ENCODE peak calls at places on chromosomes 11 and 22, in nine cellular contexts. N is stimulated activated CD4-positive, alpha-beta T cell treated with anti-CD3 and anti-CD28 coated beads, Interleukin-2, amount 100 ng/mL, for 24 hours; K is activated naive CD4-positive, alpha-beta T cell treated with Interleukin-2 at 50 U/mL for 16 hours; S is HTR-8/SVneo; R is kidney tubule cell; L is OCI-LY7; D is A172; V is germinal center; B is astrocyte of the spinal cord. I is an unnamed sample.

GRCh38 chr11:68783216-68783821 is 32.0 kb upstream of the TESMIN start:
- DNase-seq in B (no peak), K (no peak), S (no peak), D (no peak), N (no peak), V (no peak), R (no peak), L (no peak), I (no peak)

GRCh38 chr22:40215266-40215665 is 37.5 kb downstream of the TNRC6B start:
- DNase-seq in S (no peak), N (no peak), R (peak; percentile 43), B (no peak), V (no peak), D (no peak), K (no peak), L (peak; percentile 36), I (no peak)

GRCh38 chr11:57640068-57640800 is 9.5 kb downstream of the YPEL4 start:
- DNase-seq in K (no peak), R (no peak), S (no peak), V (no peak), D (no peak), B (no peak), N (no peak), L (no peak), I (no peak)

GRCh38 chr11:94860333-94860732 is 92.2 kb downstream of the AMOTL1 start:
- DNase-seq in D (no peak), B (no peak), R (no peak), V (no peak), S (no peak), N (no peak), K (no peak), L (no peak), I (no peak)

GRCh38 chr22:36852056-36852973 is 8.5 kb upstream of the NCF4 start:
- DNase-seq in D (no peak), R (no peak), L (no peak), K (no peak), N (no peak), V (no peak), B (no peak), S (no peak), I (no peak)

GRCh38 chr11:19957301-19957985 is 202.8 kb downstream of the DBX1 start:
- DNase-seq in K (no peak), D (peak; percentile 39), L (no peak), V (no peak), N (no peak), B (no peak), R (peak; percentile 23), S (no peak), I (no peak)

GRCh38 chr11:65793144-65793581 is 6.3 kb downstream of the OVOL1 start:
- DNase-seq in L (no peak), B (no peak), S (no peak), V (no peak), D (no peak), N (no peak), K (no peak), R (peak; percentile 65), I (no peak)

GRCh38 chr11:112315861-112316739 is 55.4 kb upstream of the PLET1 start:
- DNase-seq in B (no peak), R (no peak), V (no peak), N (no peak), L (no peak), K (no peak), D (no peak), S (no peak), I (no peak)

GRCh38 chr22:46010951-46011626 is 34.1 kb upstream of the WNT7B start:
- DNase-seq in B (peak; percentile 49), L (no peak), D (no peak), R (peak; percentile 66), S (no peak), N (no peak), K (no peak), V (no peak), I (no peak)

GRCh38 chr11:103880968-103881367 is 155.5 kb upstream of the DDI1 start:
- DNase-seq in R (no peak), N (no peak), D (no peak), V (no peak), S (no peak), L (no peak), B (no peak), K (no peak), I (no peak)

GRCh38 chr22:36823177-36823839 is 6.5 kb upstream of the PVALB start:
- DNase-seq in D (peak; percentile 33), N (no peak), S (no peak), R (peak; percentile 27), V (no peak), L (no peak), K (no peak), B (no peak), I (no peak)

GRCh38 chr11:66479741-66480115 is 506 bp upstream of the DPP3 start:
- DNase-seq in K (no peak), R (no peak), L (no peak), V (no peak), N (no peak), B (peak; percentile 39), D (no peak), S (peak; percentile 85), I (no peak)

GRCh38 chr22:49913026-49913425 is 5.2 kb downstream of the ALG12 start:
- DNase-seq in S (no peak), B (no peak), N (no peak), V (no peak), L (no peak), R (no peak), D (no peak), K (no peak), I (no peak)

GRCh38 chr11:83157755-83158473 is 983 bp downstream of the PCF11 start:
- DNase-seq in B (peak; percentile 60), S (peak; percentile 31), V (peak; percentile 42), N (peak; percentile 55), D (peak; percentile 61), L (peak; percentile 57), R (peak; percentile 53), K (peak; percentile 59), I (peak; percentile 69)

GRCh38 chr11:20097319-20098221 is 62.7 kb downstream of the DBX1 start:
- DNase-seq in B (peak; percentile 97), D (peak; percentile 91), N (no peak), R (no peak), S (peak; percentile 73), V (no peak), L (no peak), K (no peak), I (no peak)

GRCh38 chr11:80958414-80958813 is 1517.6 kb upstream of the TENM4 start:
- DNase-seq in K (no peak), B (peak; percentile 40), V (no peak), R (no peak), N (no peak), D (peak; percentile 10), S (no peak), L (no peak), I (no peak)

GRCh38 chr22:24133187-24133965 is 47.9 kb upstream of the SUSD2 start:
- DNase-seq in L (no peak), K (peak; percentile 7), R (no peak), V (no peak), N (peak; percentile 21), S (no peak), B (peak; percentile 20), D (no peak), I (no peak)

GRCh38 chr11:64865286-64866172 is 12.9 kb downstream of the EHD1 start:
- DNase-seq in B (peak; percentile 88), K (peak; percentile 65), S (no peak), N (peak; percentile 59), L (peak; percentile 80), D (peak; percentile 76), R (peak; percentile 63), V (no peak), I (peak; percentile 91)

GRCh38 chr11:76835928-76836612 is 24.6 kb upstream of the ACER3 start:
- DNase-seq in N (no peak), S (no peak), K (no peak), D (peak; percentile 54), B (peak; percentile 58), V (no peak), R (no peak), L (no peak), I (no peak)

GRCh38 chr22:23305321-23305910 is 125.1 kb downstream of the BCR start:
- DNase-seq in S (peak; percentile 22), L (no peak), D (peak; percentile 62), N (no peak), B (peak; percentile 83), R (peak; percentile 91), V (no peak), K (no peak), I (no peak)

GRCh38 chr11:11010624-11011127 is 152.8 kb upstream of the ZBED5 start:
- DNase-seq in N (no peak), S (peak; percentile 33), L (no peak), K (no peak), D (peak; percentile 30), V (no peak), B (peak; percentile 4), R (peak; percentile 63), I (peak; percentile 7)

GRCh38 chr22:41968601-41969000 is 642 bp upstream of the SEPTIN3 start:
- DNase-seq in B (no peak), R (no peak), D (no peak), L (no peak), K (no peak), S (no peak), N (no peak), V (no peak), I (no peak)